ENCODE peak calls at places on chromosomes 11 and 22, in five cellular contexts. F is AG09309, N is prostate gland, K is HCT116, Q is fibroblast of the aortic adventitia. S is an unnamed sample.

GRCh38 chr11:2940166-2940929 is 11.1 kb upstream of the PHLDA2 start:
- DNase-seq in F (no peak), N (no peak), K (peak), Q (peak), S (no peak)

GRCh38 chr11:128492461-128492860 is 94.9 kb downstream of the ETS1 start:
- DNase-seq in F (no peak), N (no peak), K (no peak), Q (peak), S (no peak)

GRCh38 chr22:39220897-39221850 is 23.6 kb downstream of the PDGFB start:
- DNase-seq in F (peak), N (no peak), K (no peak), Q (peak), S (no peak)

GRCh38 chr11:57290288-57290687 is 34.5 kb downstream of the TNKS1BP1 start:
- DNase-seq in F (no peak), N (no peak), K (no peak), Q (peak), S (no peak)

GRCh38 chr11:85626496-85626895 is 648 bp downstream of the DLG2 start:
- DNase-seq in F (no peak), N (peak), K (no peak), Q (no peak), S (no peak)

GRCh38 chr11:132300283-132300682 is 929.9 kb downstream of the NTM start:
- DNase-seq in F (no peak), N (no peak), K (no peak), Q (no peak), S (no peak)

GRCh38 chr11:105553015-105553414 is 56.9 kb upstream of the GRIA4 start:
- DNase-seq in F (no peak), N (no peak), K (no peak), Q (peak), S (no peak)

GRCh38 chr11:66744485-66745355 is 15.7 kb upstream of the SPTBN2 start:
- DNase-seq in F (no peak), N (peak), K (peak), Q (peak), S (no peak)

GRCh38 chr22:40519284-40519947 is 117.1 kb downstream of the MRTFA start:
- DNase-seq in F (no peak), N (no peak), K (no peak), Q (no peak), S (no peak)

GRCh38 chr11:29127456-29127855 is 889.4 kb downstream of the KCNA4 start:
- DNase-seq in F (no peak), N (no peak), K (no peak), Q (no peak), S (peak)

GRCh38 chr11:112564228-112564955 is 303.7 kb upstream of the PLET1 start:
- DNase-seq in F (no peak), N (peak), K (no peak), Q (peak), S (no peak)

GRCh38 chr22:39097098-39098020 is at the start of gene APOBEC3H:
- DNase-seq in F (no peak), N (peak), K (peak), Q (no peak), S (no peak)

GRCh38 chr11:2662430-2663299 is 37.1 kb downstream of the KCNQ1OT1 start:
- DNase-seq in F (no peak), N (no peak), K (no peak), Q (no peak), S (no peak)

GRCh38 chr11:61777234-61778090 is 14.9 kb downstream of the TMEM258 start:
- DNase-seq in F (no peak), N (no peak), K (no peak), Q (no peak), S (no peak)

GRCh38 chr11:68312117-68312779 is at the start of gene LRP5:
- DNase-seq in F (no peak), N (no peak), K (no peak), Q (no peak), S (no peak)

GRCh38 chr11:6635082-6635932 is 16.1 kb upstream of the TPP1 start:
- DNase-seq in F (no peak), N (no peak), K (no peak), Q (peak), S (no peak)

GRCh38 chr11:2446590-2447252 is 1.9 kb downstream of the KCNQ1 start:
- DNase-seq in F (no peak), N (no peak), K (no peak), Q (no peak), S (no peak)

GRCh38 chr22:20131856-20132685 is 467 bp downstream of the ZDHHC8 start:
- DNase-seq in F (no peak), N (no peak), K (no peak), Q (no peak), S (no peak)

GRCh38 chr11:70251583-70252285 is 18.8 kb upstream of the PPFIA1 start:
- DNase-seq in F (no peak), N (no peak), K (no peak), Q (peak), S (no peak)

GRCh38 chr11:66002648-66003225 is 434 bp downstream of the BANF1 start:
- DNase-seq in F (no peak), N (peak), K (no peak), Q (peak), S (no peak)

GRCh38 chr11:2787816-2788750 is 88.3 kb upstream of the KCNQ1OT1 start:
- DNase-seq in F (no peak), N (peak), K (no peak), Q (no peak), S (no peak)

GRCh38 chr11:911031-911889 is 650 bp upstream of the CHID1 start:
- DNase-seq in F (no peak), N (no peak), K (no peak), Q (peak), S (no peak)

GRCh38 chr11:85823816-85824215 is 12.9 kb upstream of the SYTL2 start:
- DNase-seq in F (no peak), N (no peak), K (no peak), Q (no peak), S (no peak)

GRCh38 chr11:69172674-69173073 is 16.9 kb downstream of the SMIM38 start:
- DNase-seq in F (no peak), N (no peak), K (peak), Q (no peak), S (no peak)

GRCh38 chr11:27507561-27508322 is 1.2 kb upstream of the LIN7C start:
- DNase-seq in F (no peak), N (no peak), K (no peak), Q (no peak), S (no peak)

GRCh38 chr11:35554491-35555237 is 29.2 kb upstream of the PAMR1 start:
- DNase-seq in F (no peak), N (no peak), K (no peak), Q (peak), S (no peak)

GRCh38 chr11:96207459-96208449 is 135.2 kb downstream of the MAML2 start:
- DNase-seq in F (no peak), N (peak), K (no peak), Q (no peak), S (no peak)

GRCh38 chr22:28112130-28112529 is 193.1 kb upstream of the PITPNB start:
- DNase-seq in F (no peak), N (no peak), K (no peak), Q (no peak), S (no peak)

GRCh38 chr11:118774032-118774431 is 16.9 kb downstream of the DDX6 start:
- DNase-seq in F (no peak), N (no peak), K (no peak), Q (no peak), S (no peak)

GRCh38 chr22:28883917-28884753 is 763 bp downstream of the ZNRF3 start:
- DNase-seq in F (no peak), N (peak), K (peak), Q (peak), S (no peak)

GRCh38 chr11:118689503-118689851 is 10.0 kb upstream of the TREH start:
- DNase-seq in F (no peak), N (no peak), K (no peak), Q (no peak), S (no peak)

GRCh38 chr11:10394229-10395100 is 60.6 kb upstream of the AMPD3 start:
- DNase-seq in F (no peak), N (no peak), K (no peak), Q (peak), S (no peak)

GRCh38 chr22:22547692-22548348 is 11.2 kb downstream of the PRAME start:
- DNase-seq in F (no peak), N (no peak), K (no peak), Q (no peak), S (no peak)

GRCh38 chr22:43001271-43002197 is 13.4 kb downstream of the PACSIN2 start:
- DNase-seq in F (no peak), N (no peak), K (no peak), Q (peak), S (no peak)

DNA sequence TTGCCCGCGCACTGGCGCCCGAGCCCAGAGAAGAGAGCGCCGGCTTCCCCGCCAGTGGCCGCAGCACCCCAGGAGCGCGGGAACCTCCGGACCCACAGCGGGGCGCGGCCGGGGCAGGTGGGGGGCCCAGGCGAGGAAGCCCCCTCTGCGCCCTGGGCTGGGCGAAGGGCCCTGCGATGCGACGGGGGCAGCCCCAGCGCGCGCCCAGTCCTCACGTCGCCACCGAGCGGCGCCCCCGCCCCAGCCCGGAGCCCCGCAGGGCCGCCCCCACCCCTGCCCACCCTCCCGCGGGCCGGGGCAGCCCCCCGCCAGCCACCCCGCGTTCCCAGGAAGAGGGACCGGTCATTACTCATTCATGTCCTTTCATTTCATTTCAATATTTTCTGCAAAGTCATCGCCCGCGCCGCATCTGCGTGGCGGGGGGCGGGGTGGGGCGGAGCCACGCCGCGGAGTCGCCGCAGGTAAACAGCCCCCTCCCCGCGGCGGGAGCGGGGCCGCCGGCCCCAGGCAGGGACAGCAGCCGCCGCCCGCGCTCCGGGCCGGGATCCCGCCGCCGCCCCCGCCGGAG is 673 bp upstream of the PANX2 start:
- DNase-seq in F (no peak), N (no peak), K (no peak), Q (peak), S (no peak)
- TF ChIP-seq CTCF in F (no peak), N (no peak), K (no peak), Q (no peak), S (no peak)

GRCh38 chr11:71446942-71447688 is 1.1 kb downstream of the DHCR7 start:
- DNase-seq in F (peak), N (peak), K (no peak), Q (peak), S (no peak)

GRCh38 chr11:71447791-71448256 is 369 bp downstream of the DHCR7 start:
- DNase-seq in F (no peak), N (no peak), K (no peak), Q (no peak), S (no peak)

GRCh38 chr11:71443736-71444410 is 4.3 kb downstream of the DHCR7 start:
- DNase-seq in F (no peak), N (no peak), K (no peak), Q (no peak), S (no peak)

GRCh38 chr11:71444811-71445210 is 3.4 kb downstream of the DHCR7 start:
- DNase-seq in F (no peak), N (no peak), K (no peak), Q (no peak), S (no peak)

GRCh38 chr11:71446150-71446549 is 2.0 kb downstream of the DHCR7 start:
- DNase-seq in F (no peak), N (no peak), K (no peak), Q (no peak), S (no peak)
- H3K4me3 ChIP-seq in F (no peak), N (no peak), K (no peak), Q (no peak), S (no peak)

DNA sequence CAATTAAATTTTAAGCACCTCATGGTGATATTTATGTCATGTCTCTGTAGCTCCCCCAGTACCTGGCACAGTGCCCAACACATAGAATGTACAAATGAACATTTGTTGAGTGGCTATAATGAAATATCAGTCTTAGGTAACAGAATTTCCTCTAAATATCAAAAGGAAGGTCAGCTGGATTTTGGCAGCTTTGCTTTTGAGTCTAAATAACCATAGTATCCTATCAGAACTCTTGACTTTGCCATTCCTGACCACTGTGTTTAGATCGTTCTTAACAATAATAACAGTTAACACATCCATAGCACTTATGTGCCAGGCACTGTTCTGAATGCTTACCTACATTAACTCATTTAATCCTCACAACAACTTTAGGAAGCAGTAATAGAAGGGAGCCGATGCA is 26.6 kb downstream of the TMEM123 start:
- DNase-seq in F (no peak), N (no peak), K (no peak), Q (no peak), S (no peak)
- TF ChIP-seq CTCF in F (no peak), N (no peak), K (no peak), Q (no peak), S (no peak)

DNA sequence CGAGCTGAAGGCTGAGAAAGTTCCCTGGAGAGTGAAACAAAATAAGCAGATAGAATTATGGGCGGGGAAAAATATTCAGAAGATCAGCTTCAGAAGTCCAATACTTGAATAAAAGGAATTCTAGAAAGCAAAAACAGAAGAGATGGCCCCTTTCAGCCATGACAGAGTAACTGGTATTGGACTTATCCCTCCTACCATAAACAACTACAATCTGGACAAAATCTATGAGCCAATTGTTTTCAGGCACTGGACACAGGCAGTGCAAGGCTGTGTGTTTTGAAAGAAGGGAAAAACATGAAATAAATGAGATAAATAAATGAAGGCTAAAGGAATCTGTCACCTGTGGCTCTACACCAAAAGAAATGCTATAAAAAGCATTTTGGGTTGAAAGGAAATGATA is 25.7 kb downstream of the FEZ1 start:
- DNase-seq in F (no peak), N (no peak), K (no peak), Q (no peak), S (no peak)
- H3K4me3 ChIP-seq in F (no peak), N (no peak), K (no peak), Q (no peak), S (no peak)

DNA sequence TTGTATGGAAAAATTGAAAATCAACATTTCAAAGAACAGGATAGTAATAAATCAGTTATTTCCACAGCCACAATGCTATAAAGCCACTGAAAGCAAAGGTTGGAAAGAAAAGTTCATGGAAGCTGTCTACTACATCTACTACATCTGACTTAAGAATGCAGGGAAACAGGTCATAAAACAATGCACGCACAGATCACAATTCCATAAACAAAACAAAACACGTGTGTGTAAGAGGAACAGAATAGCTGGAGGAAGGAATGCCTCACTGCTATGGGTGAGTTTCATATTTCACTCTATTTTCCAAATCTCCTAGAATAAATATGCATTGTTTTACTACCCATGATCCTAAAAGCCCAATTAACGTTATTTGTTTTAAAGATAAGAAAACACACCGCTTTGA is 66.3 kb downstream of the NCAPD3 start:
- DNase-seq in F (no peak), N (no peak), K (no peak), Q (no peak), S (no peak)
- TF ChIP-seq CTCF in F (no peak), N (no peak), K (no peak), Q (no peak), S (no peak)

S was measured in retinal pigment epithelial cell.